ENCODE peak calls at places on chromosomes 4 and X, in six cellular contexts. I is effector CD8-positive, alpha-beta T cell; C is head of caudate nucleus; D is COR-L47; R is GM12865; F is stimulated activated naive B cell treated with anti-CD40 and anti-IgM and Interleukin-4, amounts not matched to agents 10 μg/mL and 1 μg/mL and 100 μg/mL, for 72 hours. Z is an unnamed sample.

GRCh38 chr4:23068756-23069155 is 376.0 kb downstream of the GBA3 start:
- DNase-seq in R (no peak), D (no peak), I (no peak), C (no peak), F (no peak), Z (no peak)

GRCh38 chr4:41155194-41155830 is 59.0 kb downstream of the APBB2 start:
- DNase-seq in C (no peak), I (no peak), D (no peak), R (no peak), F (no peak), Z (no peak)

GRCh38 chr4:8835521-8836365 is 35.9 kb downstream of the HMX1 start:
- DNase-seq in D (no peak), F (no peak), I (no peak), C (peak), R (no peak), Z (no peak)

GRCh38 chr4:14837860-14838259 is 164.4 kb upstream of the CPEB2 start:
- DNase-seq in F (no peak), R (peak), C (no peak), I (no peak), D (no peak), Z (no peak)

GRCh38 chr4:182697094-182697493 is 220.1 kb downstream of the DCTD start:
- DNase-seq in C (no peak), F (no peak), I (no peak), R (no peak), D (no peak), Z (no peak)

GRCh38 chr4:139438141-139438540 is 15.8 kb upstream of the RAB33B start:
- DNase-seq in C (no peak), R (no peak), F (no peak), I (no peak), D (no peak), Z (no peak)

GRCh38 chrX:19636989-19637388 is 121.7 kb upstream of the MAP3K15 start:
- DNase-seq in D (no peak), C (no peak), R (no peak), F (no peak), I (no peak), Z (no peak)

GRCh38 chr4:6375620-6376295 is 96.7 kb downstream of the PPP2R2C start:
- DNase-seq in C (no peak), F (no peak), D (no peak), I (no peak), R (no peak), Z (no peak)

GRCh38 chr4:2805712-2806391 is 13.0 kb downstream of the SH3BP2 start:
- DNase-seq in F (no peak), R (no peak), C (no peak), D (no peak), I (no peak), Z (no peak)

GRCh38 chrX:150683536-150684146 is 9.6 kb upstream of the MTMR1 start:
- DNase-seq in F (no peak), C (no peak), I (no peak), R (peak), D (no peak), Z (no peak)

GRCh38 chrX:74218895-74219294 is 85.1 kb upstream of the ZCCHC13 start:
- DNase-seq in I (no peak), D (no peak), C (no peak), R (no peak), F (no peak), Z (no peak)

GRCh38 chr4:139887378-139887801 is 221.8 kb downstream of the MGST2 start:
- DNase-seq in F (no peak), R (no peak), C (no peak), I (no peak), D (no peak), Z (no peak)

GRCh38 chr4:151227731-151228130 is 49.2 kb upstream of the PRSS48 start:
- DNase-seq in R (peak), C (peak), I (no peak), D (no peak), F (no peak), Z (peak)

GRCh38 chrX:112642349-112642748 is 37.4 kb downstream of the LHFPL1 start:
- DNase-seq in C (peak), F (peak), D (peak), R (peak), I (no peak), Z (peak)

GRCh38 chrX:19344207-19344534 is 444 bp downstream of the PDHA1 start:
- DNase-seq in R (no peak), C (no peak), F (no peak), I (no peak), D (no peak), Z (no peak)

GRCh38 chrX:123060986-123061385 is 123.1 kb upstream of the GRIA3 start:
- DNase-seq in C (no peak), F (no peak), R (no peak), I (no peak), D (no peak), Z (no peak)

GRCh38 chr4:118033148-118034060 is 882 bp upstream of the NDST3 start:
- DNase-seq in D (peak), R (no peak), F (no peak), I (no peak), C (peak), Z (peak)

GRCh38 chr4:86857341-86858052 is 8.3 kb upstream of the SLC10A6 start:
- DNase-seq in I (no peak), D (no peak), R (no peak), F (no peak), C (no peak), Z (no peak)

GRCh38 chrX:40877869-40878268 is 142.5 kb upstream of the MED14 start:
- DNase-seq in D (no peak), I (no peak), R (peak), C (no peak), F (no peak), Z (peak)

GRCh38 chr4:142579483-142579882 is 266.6 kb downstream of the INPP4B start:
- DNase-seq in I (no peak), D (no peak), C (no peak), R (no peak), F (no peak), Z (no peak)

GRCh38 chrX:100648601-100649417 is 4.8 kb downstream of the SRPX2 start:
- DNase-seq in C (no peak), D (no peak), R (no peak), F (no peak), I (no peak), Z (no peak)

GRCh38 chr4:12488672-12489071 is 995.5 kb downstream of the RAB28 start:
- DNase-seq in F (no peak), C (no peak), I (no peak), D (no peak), R (no peak), Z (no peak)

GRCh38 chr4:108060164-108060563 is 70.5 kb downstream of the HADH start:
- DNase-seq in C (peak), I (no peak), D (peak), F (no peak), R (peak), Z (peak)

GRCh38 chr4:94803181-94803580 is 45.4 kb downstream of the BMPR1B start:
- DNase-seq in F (no peak), C (no peak), I (no peak), D (no peak), R (no peak), Z (no peak)

GRCh38 chrX:24493740-24494543 is 28.9 kb downstream of the PDK3 start:
- DNase-seq in R (no peak), D (no peak), C (no peak), F (no peak), I (no peak), Z (no peak)

GRCh38 chr4:6087669-6088068 is 69.4 kb upstream of the C4orf50 start:
- DNase-seq in I (no peak), R (peak), F (no peak), C (peak), D (peak), Z (peak)

GRCh38 chr4:125389713-125390112 is 75.0 kb downstream of the FAT4 start:
- DNase-seq in R (no peak), I (no peak), D (no peak), C (no peak), F (no peak), Z (no peak)

GRCh38 chrX:130705591-130705990 is 197.4 kb downstream of the ENOX2 start:
- DNase-seq in D (no peak), I (no peak), R (no peak), F (no peak), C (no peak), Z (no peak)

GRCh38 chrX:53356186-53356585 is 66.3 kb downstream of the SMC1A start:
- DNase-seq in I (no peak), F (peak), C (no peak), R (peak), D (no peak), Z (no peak)

GRCh38 chr4:84894621-84895020 is 71.9 kb downstream of the WDFY3 start:
- DNase-seq in I (no peak), R (no peak), D (no peak), F (no peak), C (no peak), Z (no peak)

GRCh38 chr4:81366786-81367185 is 104.9 kb downstream of the RASGEF1B start:
- DNase-seq in F (no peak), I (no peak), C (no peak), D (no peak), R (no peak), Z (no peak)

GRCh38 chrX:1465261-1466231 is 12.8 kb upstream of the ASMTL start:
- DNase-seq in F (no peak), I (no peak), R (no peak), D (no peak), C (no peak), Z (no peak)

GRCh38 chr4:145545538-145546224 is 64.0 kb downstream of the SMAD1 start:
- DNase-seq in R (peak), F (no peak), D (no peak), C (no peak), I (no peak), Z (no peak)

GRCh38 chrX:40523852-40524251 is 56.9 kb upstream of the ATP6AP2 start:
- DNase-seq in F (no peak), I (no peak), R (no peak), D (no peak), C (no peak), Z (no peak)

GRCh38 chr4:23929248-23929647 is 39.4 kb upstream of the PPARGC1A start:
- DNase-seq in F (no peak), C (no peak), D (no peak), I (no peak), R (no peak), Z (no peak)

GRCh38 chr4:110196206-110196870 is 2.1 kb downstream of the ELOVL6 start:
- DNase-seq in F (peak), I (peak), R (peak), D (peak), C (peak), Z (peak)

GRCh38 chr4:4762909-4763814 is 96.3 kb upstream of the MSX1 start:
- DNase-seq in R (peak), I (no peak), C (no peak), F (peak), D (no peak), Z (no peak)

Z was measured in Ammon's horn.